ENCODE peak calls at places on chromosome 7, in four cellular contexts. One of them, this sample, is unnamed.

GRCh38 chr7:100016209-100016901 is 959 bp downstream of the ZKSCAN1 start:
- DNase-seq in H1: no peak
- DNase-seq in K562: no peak
- DNase-seq in HepG2: peak
- DNase-seq in this sample: no peak

GRCh38 chr7:105210721-105211205 is 178.0 kb downstream of the SRPK2 start:
- DNase-seq in H1: no peak
- DNase-seq in K562: no peak
- DNase-seq in HepG2: no peak
- DNase-seq in this sample: peak

GRCh38 chr7:17075601-17076000 is 193.8 kb upstream of the AGR3 start:
- DNase-seq in H1: no peak
- DNase-seq in K562: no peak
- DNase-seq in HepG2: no peak
- DNase-seq in this sample: no peak

GRCh38 chr7:19713676-19714075 is 4.8 kb upstream of the POLR1F start:
- DNase-seq in H1: no peak
- DNase-seq in K562: peak
- DNase-seq in HepG2: peak
- DNase-seq in this sample: peak

GRCh38 chr7:18993933-18994668 is 123.3 kb downstream of the TWIST1 start:
- DNase-seq in H1: no peak
- DNase-seq in K562: no peak
- DNase-seq in HepG2: no peak
- DNase-seq in this sample: no peak

GRCh38 chr7:155797262-155798250 is 14.7 kb downstream of the SHH start:
- DNase-seq in H1: no peak
- DNase-seq in K562: no peak
- DNase-seq in HepG2: no peak
- DNase-seq in this sample: no peak

GRCh38 chr7:134854816-134855215 is 75.4 kb downstream of the CALD1 start:
- DNase-seq in H1: no peak
- DNase-seq in K562: no peak
- DNase-seq in HepG2: no peak
- DNase-seq in this sample: no peak

GRCh38 chr7:33276729-33277128 is 147.4 kb downstream of the BBS9 start:
- DNase-seq in H1: no peak
- DNase-seq in K562: no peak
- DNase-seq in HepG2: no peak
- DNase-seq in this sample: no peak

GRCh38 chr7:149865437-149865836 is 8.3 kb upstream of the ATP6V0E2 start:
- DNase-seq in H1: no peak
- DNase-seq in K562: no peak
- DNase-seq in HepG2: no peak
- DNase-seq in this sample: no peak

GRCh38 chr7:115603416-115603815 is 427.1 kb downstream of the TFEC start:
- DNase-seq in H1: no peak
- DNase-seq in K562: no peak
- DNase-seq in HepG2: no peak
- DNase-seq in this sample: no peak

GRCh38 chr7:79452032-79452494 is 1.4 kb downstream of the MAGI2 start:
- DNase-seq in H1: peak
- DNase-seq in K562: no peak
- DNase-seq in HepG2: peak
- DNase-seq in this sample: no peak

GRCh38 chr7:155584763-155585531 is 38.6 kb upstream of the CNPY1 start:
- DNase-seq in H1: no peak
- DNase-seq in K562: peak
- DNase-seq in HepG2: no peak
- DNase-seq in this sample: no peak

GRCh38 chr7:98294798-98295382 is 13.4 kb downstream of the BRI3 start:
- DNase-seq in H1: peak
- DNase-seq in K562: peak
- DNase-seq in HepG2: peak
- DNase-seq in this sample: no peak

GRCh38 chr7:4745265-4745919 is 30.0 kb upstream of the AP5Z1 start:
- DNase-seq in H1: no peak
- DNase-seq in K562: no peak
- DNase-seq in HepG2: no peak
- DNase-seq in this sample: no peak

GRCh38 chr7:24885305-24885704 is 94.7 kb downstream of the OSBPL3 start:
- DNase-seq in H1: no peak
- DNase-seq in K562: no peak
- DNase-seq in HepG2: no peak
- DNase-seq in this sample: no peak

GRCh38 chr7:41107938-41108448 is 594.9 kb downstream of the INHBA start:
- DNase-seq in H1: no peak
- DNase-seq in K562: no peak
- DNase-seq in HepG2: peak
- DNase-seq in this sample: peak

GRCh38 chr7:98996162-98996552 is 117.8 kb downstream of the TRRAP start:
- DNase-seq in H1: no peak
- DNase-seq in K562: no peak
- DNase-seq in HepG2: no peak
- DNase-seq in this sample: peak

GRCh38 chr7:43303740-43304241 is 191.3 kb downstream of the HECW1 start:
- DNase-seq in H1: no peak
- DNase-seq in K562: no peak
- DNase-seq in HepG2: no peak
- DNase-seq in this sample: no peak

GRCh38 chr7:28802450-28802849 is 155.7 kb downstream of the TRIL start:
- DNase-seq in H1: no peak
- DNase-seq in K562: no peak
- DNase-seq in HepG2: no peak
- DNase-seq in this sample: no peak

GRCh38 chr7:39353615-39354376 is 212.4 kb upstream of the YAE1 start:
- DNase-seq in H1: peak
- DNase-seq in K562: no peak
- DNase-seq in HepG2: no peak
- DNase-seq in this sample: no peak

GRCh38 chr7:159030490-159031134 is 114.1 kb downstream of the VIPR2 start:
- DNase-seq in H1: peak
- DNase-seq in K562: peak
- DNase-seq in HepG2: peak
- DNase-seq in this sample: no peak

GRCh38 chr7:116212859-116213258 is 2.5 kb downstream of the TES start:
- DNase-seq in H1: no peak
- DNase-seq in K562: no peak
- DNase-seq in HepG2: no peak
- DNase-seq in this sample: no peak

GRCh38 chr7:114973147-114973546 is 51.3 kb downstream of the MDFIC start:
- DNase-seq in H1: no peak
- DNase-seq in K562: no peak
- DNase-seq in HepG2: no peak
- DNase-seq in this sample: no peak

GRCh38 chr7:41711283-41712064 is 8.6 kb upstream of the INHBA start:
- DNase-seq in H1: no peak
- DNase-seq in K562: peak
- DNase-seq in HepG2: peak
- DNase-seq in this sample: no peak

GRCh38 chr7:94253696-94254095 is 141.0 kb upstream of the COL1A2 start:
- DNase-seq in H1: no peak
- DNase-seq in K562: no peak
- DNase-seq in HepG2: no peak
- DNase-seq in this sample: no peak

GRCh38 chr7:15720849-15721471 is 34.5 kb upstream of the MEOX2 start:
- DNase-seq in H1: no peak
- DNase-seq in K562: peak
- DNase-seq in HepG2: peak
- DNase-seq in this sample: no peak

GRCh38 chr7:122482212-122482611 is 177.7 kb upstream of the FEZF1 start:
- DNase-seq in H1: no peak
- DNase-seq in K562: no peak
- DNase-seq in HepG2: no peak
- DNase-seq in this sample: no peak

GRCh38 chr7:128358233-128358632 is 3.3 kb downstream of the PRRT4 start:
- DNase-seq in H1: no peak
- DNase-seq in K562: no peak
- DNase-seq in HepG2: no peak
- DNase-seq in this sample: no peak

GRCh38 chr7:44953156-44953555 is 25.7 kb downstream of the MYO1G start:
- DNase-seq in H1: no peak
- DNase-seq in K562: no peak
- DNase-seq in HepG2: no peak
- DNase-seq in this sample: no peak
- TF ChIP-seq ATF2 in H1: no peak
- TF ChIP-seq ATF2 in K562: no peak
- TF ChIP-seq ATF2 in HepG2: no peak
- TF ChIP-seq ATF2 in this sample: no peak

GRCh38 chr7:151663382-151664100 is 143.8 kb upstream of the RHEB start:
- DNase-seq in H1: no peak
- DNase-seq in K562: no peak
- DNase-seq in HepG2: no peak
- DNase-seq in this sample: no peak
- TF ChIP-seq YY1 in H1: no peak
- TF ChIP-seq YY1 in K562: no peak
- TF ChIP-seq YY1 in HepG2: no peak
- TF ChIP-seq YY1 in this sample: no peak

GRCh38 chr7:50426280-50427045 is 23.7 kb downstream of the FIGNL1 start:
- DNase-seq in H1: no peak
- DNase-seq in K562: no peak
- DNase-seq in HepG2: peak
- DNase-seq in this sample: no peak

GRCh38 chr7:50436133-50436802 is 13.9 kb downstream of the FIGNL1 start:
- DNase-seq in H1: no peak
- DNase-seq in K562: no peak
- DNase-seq in HepG2: no peak
- DNase-seq in this sample: no peak

GRCh38 chr7:50431906-50432305 is 18.2 kb downstream of the FIGNL1 start:
- DNase-seq in H1: no peak
- DNase-seq in K562: no peak
- DNase-seq in HepG2: no peak
- DNase-seq in this sample: no peak

GRCh38 chr7:50427518-50427917 is 22.6 kb downstream of the FIGNL1 start:
- DNase-seq in H1: no peak
- DNase-seq in K562: no peak
- DNase-seq in HepG2: no peak
- DNase-seq in this sample: no peak

GRCh38 chr7:50431316-50431715 is 18.8 kb downstream of the FIGNL1 start:
- DNase-seq in H1: no peak
- DNase-seq in K562: no peak
- DNase-seq in HepG2: no peak
- DNase-seq in this sample: no peak
- TF ChIP-seq ATF2 in H1: no peak
- TF ChIP-seq ATF2 in K562: no peak
- TF ChIP-seq ATF2 in HepG2: no peak
- TF ChIP-seq ATF2 in this sample: no peak

GRCh38 chr7:1755783-1756626 is 85.9 kb downstream of the ELFN1 start:
- DNase-seq in H1: no peak
- DNase-seq in K562: no peak
- DNase-seq in HepG2: no peak
- DNase-seq in this sample: no peak
- TF ChIP-seq YY1 in H1: no peak
- TF ChIP-seq YY1 in K562: no peak
- TF ChIP-seq YY1 in HepG2: no peak
- TF ChIP-seq YY1 in this sample: no peak

GRCh38 chr7:150903627-150904026 is 51.3 kb downstream of the AOC1 start:
- DNase-seq in H1: no peak
- DNase-seq in K562: peak
- DNase-seq in HepG2: no peak
- DNase-seq in this sample: no peak
- TF ChIP-seq ATF2 in H1: no peak
- TF ChIP-seq ATF2 in K562: no peak
- TF ChIP-seq ATF2 in HepG2: no peak
- TF ChIP-seq ATF2 in this sample: no peak

DNA sequence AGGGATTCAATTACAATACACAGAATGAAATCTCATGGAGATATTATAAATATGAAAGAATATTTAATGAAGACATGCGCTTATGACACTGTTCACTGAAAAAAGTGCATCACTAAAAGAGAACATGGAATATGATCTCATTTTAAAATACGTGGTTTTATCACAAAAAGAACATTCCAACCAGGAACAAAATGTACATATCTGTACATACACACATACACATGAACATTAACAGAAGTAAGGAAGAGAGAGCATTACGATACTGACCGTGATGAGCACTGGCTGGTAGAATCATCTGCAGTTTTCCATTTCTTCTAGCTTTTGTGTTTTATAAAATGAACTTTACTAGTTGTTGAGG is 39.4 kb downstream of the IGF2BP3 start:
- DNase-seq in H1: no peak
- DNase-seq in K562: no peak
- DNase-seq in HepG2: no peak
- DNase-seq in this sample: no peak
- TF ChIP-seq YY1 in H1: no peak
- TF ChIP-seq YY1 in K562: no peak
- TF ChIP-seq YY1 in HepG2: no peak
- TF ChIP-seq YY1 in this sample: no peak

DNA sequence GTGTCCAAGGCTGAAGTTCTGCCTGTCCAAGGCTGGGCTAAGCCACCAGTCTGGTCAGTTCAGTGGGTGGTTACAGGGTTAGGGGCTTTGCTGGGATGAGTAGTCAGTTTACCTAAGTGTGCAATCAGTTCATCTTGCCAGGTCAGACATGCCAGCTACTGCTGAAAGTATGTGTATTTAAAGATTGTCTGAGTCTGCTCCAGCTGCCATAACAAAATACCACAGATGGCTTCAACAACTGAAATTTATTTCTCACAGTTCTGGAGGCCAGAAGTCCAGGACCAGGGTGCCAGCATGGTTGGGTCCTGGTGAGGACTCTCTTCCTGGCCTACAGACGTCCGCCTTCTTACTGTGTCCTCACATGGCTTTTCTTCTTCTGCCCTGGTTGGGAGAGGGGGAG is 52.4 kb upstream of the TNS3 start:
- DNase-seq in H1: no peak
- DNase-seq in K562: no peak
- DNase-seq in HepG2: no peak
- DNase-seq in this sample: no peak
- TF ChIP-seq ATF2 in H1: no peak
- TF ChIP-seq ATF2 in K562: no peak
- TF ChIP-seq ATF2 in HepG2: no peak
- TF ChIP-seq ATF2 in this sample: no peak